ENCODE peak calls at places on chromosomes 2 and 18, in five cellular contexts. I, X, R, D and Y are unnamed samples.

GRCh38 chr2:187982668-187983067 is 309.0 kb upstream of the GULP1 start:
- DNase-seq in D (no peak), R (peak; percentile 40), X (no peak), I (no peak), Y (no peak)

GRCh38 chr2:17517481-17518211 is 594 bp downstream of the RAD51AP2 start:
- DNase-seq in X (no peak), I (no peak), D (no peak), R (no peak), Y (no peak)

GRCh38 chr18:22163432-22163831 is 6.0 kb upstream of the GATA6 start:
- DNase-seq in I (no peak), X (no peak), D (no peak), R (no peak), Y (no peak)

GRCh38 chr2:239456940-239457339 is 56.1 kb upstream of the HDAC4 start:
- DNase-seq in R (no peak), I (no peak), X (no peak), D (no peak), Y (no peak)

GRCh38 chr2:24359701-24360049 is 661 bp downstream of the ITSN2 start:
- DNase-seq in X (no peak), I (no peak), D (no peak), R (no peak), Y (no peak)

GRCh38 chr18:361941-362913 is 94.4 kb upstream of the THOC1 start:
- DNase-seq in D (no peak), X (no peak), R (no peak), I (no peak), Y (peak; percentile 92)

GRCh38 chr2:231911381-231911780 is 14.8 kb downstream of the NPPC start:
- DNase-seq in X (no peak), D (no peak), I (no peak), R (no peak), Y (no peak)

GRCh38 chr2:127674241-127675209 is 805 bp downstream of the LIMS2 start:
- DNase-seq in X (peak; percentile 55), R (no peak), D (no peak), I (no peak), Y (no peak)

GRCh38 chr18:33372442-33372841 is 68.1 kb downstream of the CCDC178 start:
- DNase-seq in R (no peak), D (no peak), I (no peak), X (no peak), Y (no peak)

GRCh38 chr18:46859855-46860254 is 57.5 kb downstream of the PIAS2 start:
- DNase-seq in R (peak; percentile 45), I (no peak), X (no peak), D (no peak), Y (no peak)

GRCh38 chr2:196046123-196046917 is 22.3 kb downstream of the DNAH7 start:
- DNase-seq in I (no peak), R (peak; percentile 45), X (no peak), D (no peak), Y (no peak)

GRCh38 chr2:20188851-20189250 is 36.1 kb downstream of the SDC1 start:
- DNase-seq in R (no peak), D (no peak), I (no peak), X (no peak), Y (no peak)

GRCh38 chr2:190948671-190949070 is 65.3 kb downstream of the STAT1 start:
- DNase-seq in D (no peak), I (no peak), X (no peak), R (no peak), Y (no peak)

GRCh38 chr2:5696741-5697521 is 4.7 kb downstream of the SOX11 start:
- DNase-seq in X (no peak), D (no peak), R (no peak), I (no peak), Y (no peak)

GRCh38 chr2:173223880-173224279 is 130.8 kb upstream of the CDCA7 start:
- DNase-seq in I (no peak), D (no peak), R (no peak), X (peak; percentile 43), Y (no peak)

GRCh38 chr2:216918088-216918680 is 58.3 kb upstream of the TNP1 start:
- DNase-seq in I (peak; percentile 23), X (no peak), D (no peak), R (no peak), Y (no peak)

GRCh38 chr2:128442053-128442751 is 123.5 kb upstream of the HS6ST1 start:
- DNase-seq in I (no peak), R (no peak), D (no peak), X (no peak), Y (peak; percentile 57)

GRCh38 chr2:109247340-109247739 is 118.3 kb downstream of the SH3RF3 start:
- DNase-seq in I (no peak), D (no peak), X (no peak), R (no peak), Y (no peak)

GRCh38 chr2:143150287-143150686 is 21.1 kb downstream of the ARHGAP15 start:
- DNase-seq in D (no peak), X (no peak), R (no peak), I (no peak), Y (no peak)
- TF ChIP-seq HDAC2 in D (no peak), X (no peak), R (no peak), I (no peak), Y (no peak)

GRCh38 chr2:111205774-111206173 is 85.1 kb downstream of the BCL2L11 start:
- DNase-seq in D (no peak), X (no peak), R (no peak), I (no peak), Y (no peak)

GRCh38 chr2:111207892-111208291 is 87.2 kb downstream of the BCL2L11 start:
- DNase-seq in R (no peak), D (no peak), I (no peak), X (no peak), Y (no peak)

GRCh38 chr2:111213877-111214276 is 93.2 kb downstream of the BCL2L11 start:
- DNase-seq in X (no peak), I (no peak), D (no peak), R (no peak), Y (no peak)

GRCh38 chr2:111208639-111209038 is 87.9 kb downstream of the BCL2L11 start:
- DNase-seq in X (no peak), R (no peak), D (no peak), I (no peak), Y (no peak)

GRCh38 chr2:111209045-111209514 is 88.4 kb downstream of the BCL2L11 start:
- DNase-seq in X (no peak), D (no peak), I (no peak), R (peak; percentile 97), Y (no peak)
- H3K4me2 ChIP-seq in X (no peak overlapping the region), D (no peak overlapping the region), I (no peak overlapping the region), R (no peak overlapping the region), Y (no peak overlapping the region)

DNA sequence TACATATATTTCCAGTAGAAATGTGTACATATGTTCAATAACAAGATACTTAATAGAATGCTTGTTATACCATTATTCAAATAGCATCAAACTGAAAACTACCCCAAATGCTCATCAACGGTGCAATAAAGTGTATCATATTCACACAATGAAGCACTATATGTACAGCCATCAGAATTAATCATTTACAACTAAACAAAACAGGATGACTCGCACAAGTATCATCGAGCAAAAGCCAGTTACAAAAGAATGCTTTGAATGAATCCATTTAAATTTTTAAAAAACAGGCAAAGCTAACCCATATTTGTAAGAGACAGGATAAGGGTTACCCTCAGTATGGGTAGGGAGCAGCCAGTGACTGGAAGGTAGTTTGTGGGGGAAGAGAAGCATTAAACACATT is 132.8 kb upstream of the PDE1A start:
- DNase-seq in I (no peak), R (no peak), X (no peak), D (no peak), Y (no peak)
- TF ChIP-seq HDAC2 in I (no peak), R (no peak), X (no peak), D (no peak), Y (no peak)

DNA sequence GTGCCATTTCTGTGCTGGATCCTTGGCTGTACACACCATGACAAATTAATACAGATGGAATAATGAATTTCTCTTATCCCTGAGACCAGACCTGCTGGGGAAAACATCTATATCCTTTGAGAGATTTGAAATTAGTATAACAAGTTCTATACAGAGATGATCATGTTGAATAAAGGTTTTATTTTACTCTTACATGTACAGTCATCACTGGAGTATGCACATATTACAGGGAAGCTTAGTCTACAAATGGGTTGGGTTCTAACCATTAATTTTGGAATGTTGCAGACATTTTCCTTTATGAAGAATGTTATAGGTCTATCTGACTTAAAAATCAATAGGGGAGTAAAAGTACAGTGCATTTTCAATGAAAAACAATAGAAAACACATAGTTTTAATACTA is 29.9 kb upstream of the MMADHC start:
- DNase-seq in X (no peak), I (no peak), R (no peak), D (no peak), Y (no peak)
- H3K4me2 ChIP-seq in X (no peak overlapping the region), I (no peak overlapping the region), R (no peak overlapping the region), D (no peak overlapping the region), Y (no peak overlapping the region)

GRCh38 chr2:222318026-222318711 is 19.4 kb upstream of the PAX3 start:
- DNase-seq in X (no peak), D (no peak), I (peak; percentile 73), R (no peak), Y (peak; percentile 53)
- TF ChIP-seq HDAC2 in X (no peak), D (peak; percentile 25), I (no peak), R (no peak), Y (peak; percentile 24)

GRCh38 chr2:197784956-197785941 is at the start of gene BOLL:
- DNase-seq in D (no peak), X (no peak), I (no peak), R (no peak), Y (no peak)

GRCh38 chr2:197782121-197782520 is 3.0 kb downstream of the BOLL start:
- DNase-seq in X (no peak), I (no peak), D (no peak), R (no peak), Y (no peak)

DNA sequence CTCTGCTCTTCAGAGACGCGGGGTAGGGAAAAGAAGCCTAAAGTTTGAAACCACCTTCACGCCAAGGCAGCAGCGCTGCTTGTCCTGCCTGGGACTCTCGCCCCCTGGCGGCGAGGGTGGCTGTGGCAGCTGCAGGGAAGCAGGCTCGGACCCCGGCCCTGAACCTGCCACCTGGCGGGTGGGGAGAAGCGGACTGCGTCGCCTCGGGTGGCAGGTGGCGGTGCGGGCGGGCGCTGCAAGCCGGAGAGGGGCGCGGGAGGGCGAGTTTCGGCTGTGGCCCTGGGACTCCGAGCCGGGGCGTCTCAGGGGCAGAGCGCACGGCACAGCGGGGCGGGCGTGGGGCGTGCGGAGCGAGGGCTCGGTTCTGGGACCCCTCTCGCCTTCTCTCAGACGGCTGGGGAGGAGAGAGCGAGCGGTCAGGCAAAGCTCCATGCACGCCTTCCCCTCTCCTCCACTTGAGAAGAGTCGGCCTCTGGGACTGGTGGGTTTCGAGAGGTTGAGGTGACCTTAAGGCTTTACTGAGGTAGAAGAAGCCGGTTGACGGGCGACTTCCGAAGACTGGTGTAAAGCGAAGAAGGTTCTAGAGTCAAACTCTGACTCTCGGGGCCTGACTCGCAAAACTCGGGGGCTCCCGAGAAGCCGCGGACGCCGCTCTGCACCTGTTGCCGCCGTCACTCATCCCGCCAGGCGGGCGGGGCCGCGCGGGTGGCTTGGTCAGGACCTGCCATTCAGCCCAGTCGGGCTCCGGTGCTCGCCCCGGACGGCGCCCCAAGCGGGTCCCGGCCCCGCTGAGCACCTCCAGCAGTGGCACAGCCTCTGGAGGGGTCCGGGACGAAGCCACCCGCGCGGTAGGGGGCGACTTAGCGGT is 1.1 kb upstream of the BOLL start:
- DNase-seq in I (peak; percentile 70), R (no peak), X (no peak), D (peak; percentile 70), Y (no peak)
- H3K4me2 ChIP-seq in I (peak overlapping the region; percentile 95), R (peak overlapping the region; percentile 66), X (no peak overlapping the region), D (peak overlapping the region; percentile 71), Y (no peak overlapping the region)